ENCODE peak calls at places on chromosomes 5 and 9, in four cellular contexts. M, N, F and K are unnamed samples.

GRCh38 chr9:36815566-36816348 is 218.3 kb downstream of the PAX5 start:
- DNase-seq in M (no peak), N (no peak), F (no peak), K (no peak)

GRCh38 chr9:95190413-95190812 is 127.1 kb downstream of the FANCC start:
- DNase-seq in M (no peak), N (no peak), F (no peak), K (no peak)

GRCh38 chr5:100142607-100143006 is 392.6 kb upstream of the FAM174A start:
- DNase-seq in M (no peak), N (no peak), F (no peak), K (no peak)

GRCh38 chr9:111857555-111858211 is 38.9 kb upstream of the UGCG start:
- DNase-seq in M (peak; percentile 43), N (no peak), F (no peak), K (peak; percentile 78)

GRCh38 chr5:141496038-141496437 is 7.2 kb downstream of the PCDHGC5 start:
- DNase-seq in M (peak; percentile 72), N (no peak), F (no peak), K (no peak)

GRCh38 chr9:133619791-133620190 is 10.6 kb upstream of the FAM163B start:
- DNase-seq in M (no peak), N (no peak), F (no peak), K (no peak)

GRCh38 chr5:36528588-36528987 is 77.8 kb upstream of the SLC1A3 start:
- DNase-seq in M (no peak), N (no peak), F (no peak), K (no peak)

GRCh38 chr5:53642006-53642405 is 81.6 kb downstream of the NDUFS4 start:
- DNase-seq in M (no peak), N (no peak), F (peak; percentile 18), K (peak; percentile 37)

GRCh38 chr5:147661576-147661975 is 121.0 kb downstream of the JAKMIP2 start:
- DNase-seq in M (no peak), N (no peak), F (peak; percentile 30), K (peak; percentile 34)

GRCh38 chr5:100904259-100904822 is 1.3 kb upstream of the ST8SIA4 start:
- DNase-seq in M (no peak), N (no peak), F (no peak), K (no peak)

GRCh38 chr5:168656633-168657032 is 77.5 kb upstream of the PANK3 start:
- DNase-seq in M (no peak), N (no peak), F (peak; percentile 70), K (peak; percentile 27)
- H3K4me3 ChIP-seq in M (no peak overlapping the region), N (no peak overlapping the region), F (no peak overlapping the region), K (no peak overlapping the region)

GRCh38 chr5:78075301-78075700 is 219.2 kb downstream of the AP3B1 start:
- DNase-seq in M (no peak), N (no peak), F (no peak), K (no peak)

GRCh38 chr5:78077369-78078068 is 217.0 kb downstream of the AP3B1 start:
- DNase-seq in M (no peak), N (no peak), F (no peak), K (peak; percentile 6)

GRCh38 chr5:78076351-78076750 is 218.1 kb downstream of the AP3B1 start:
- DNase-seq in M (no peak), N (no peak), F (no peak), K (no peak)
- H3K4me3 ChIP-seq in M (no peak overlapping the region), N (no peak overlapping the region), F (no peak overlapping the region), K (no peak overlapping the region)

DNA sequence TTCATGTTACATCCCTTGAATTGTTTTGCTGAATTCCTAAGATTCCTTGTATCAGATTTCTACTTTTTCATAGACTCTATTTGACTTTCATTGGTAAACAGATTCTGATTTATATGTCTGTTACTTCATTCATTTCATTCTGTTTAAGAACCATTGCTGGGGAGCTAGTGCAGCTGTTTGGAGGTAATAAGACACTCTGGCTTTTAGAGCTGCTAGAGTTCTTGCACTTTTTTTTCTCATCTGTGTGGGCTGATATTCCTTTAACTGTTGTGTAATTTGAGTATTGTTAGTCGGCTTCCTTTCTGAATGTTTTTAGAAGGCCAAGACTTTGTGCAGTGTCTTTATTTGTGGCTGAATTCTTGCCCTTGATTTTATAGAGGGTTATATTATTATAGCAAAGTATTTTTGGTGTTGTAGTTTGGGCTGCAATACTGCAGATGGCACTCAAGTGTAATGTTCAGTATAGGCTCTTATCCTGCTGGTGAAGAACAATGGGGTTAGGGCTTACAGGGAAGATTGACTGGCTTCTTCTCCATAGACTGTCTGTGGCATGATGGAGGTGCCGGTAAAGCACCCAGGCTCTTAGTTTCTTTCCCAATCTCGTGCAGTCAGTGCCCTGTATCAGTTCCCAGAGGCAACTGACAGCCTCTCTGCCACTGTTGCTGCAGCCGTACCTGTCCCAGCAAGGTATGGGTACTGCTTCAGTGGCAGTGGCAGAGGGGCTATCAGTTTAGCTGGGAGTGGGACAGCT is 162.2 kb downstream of the OXCT1 start:
- DNase-seq in M (peak; percentile 61), N (no peak), F (peak; percentile 82), K (peak; percentile 73)
- H3K4me3 ChIP-seq in M (no peak overlapping the region), N (no peak overlapping the region), F (no peak overlapping the region), K (no peak overlapping the region)

GRCh38 chr5:177501874-177502678 is 4.7 kb upstream of the PDLIM7 start:
- DNase-seq in M (no peak), N (no peak), F (no peak), K (no peak)
- H3K4me3 ChIP-seq in M (no peak overlapping the region), N (no peak overlapping the region), F (no peak overlapping the region), K (no peak overlapping the region)

DNA sequence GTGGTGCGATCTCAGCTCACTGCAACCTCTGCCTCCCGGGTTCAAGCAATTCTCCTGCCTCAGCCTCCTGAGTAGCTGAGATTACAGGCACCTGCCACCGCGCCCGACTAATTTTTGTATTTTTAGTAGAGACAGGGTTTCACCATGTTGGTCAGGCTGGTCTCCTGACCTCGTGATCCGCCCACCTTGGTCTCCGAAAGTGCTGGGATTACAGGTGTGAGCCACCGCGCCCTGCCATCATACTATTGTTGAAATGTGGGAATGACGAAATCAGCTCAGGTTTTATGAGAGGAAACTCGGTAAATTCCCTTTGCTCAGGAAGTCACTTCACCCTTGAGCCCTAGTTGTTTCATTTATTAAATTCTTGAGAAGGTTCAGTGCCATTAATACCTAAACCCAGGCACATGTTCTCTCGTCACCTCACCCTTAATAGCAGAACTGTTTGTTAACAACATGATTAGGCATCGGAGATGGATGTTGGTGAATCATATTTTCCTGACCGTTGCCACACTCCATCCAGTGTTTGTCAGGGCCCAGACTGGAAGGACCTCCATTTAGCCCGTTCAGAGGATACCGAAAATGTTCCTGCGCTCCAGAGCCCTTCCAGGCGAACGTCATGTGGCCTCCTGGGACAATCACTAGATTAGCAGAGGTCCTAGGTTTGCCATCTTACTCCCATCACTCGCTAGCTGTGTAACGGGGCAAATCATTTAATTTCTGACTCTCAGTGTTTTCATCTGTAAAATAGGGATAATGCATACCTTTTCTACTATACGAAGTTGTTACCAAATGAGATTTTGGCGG is 20.0 kb upstream of the CREBRF start:
- DNase-seq in M (no peak), N (no peak), F (no peak), K (peak; percentile 41)
- H3K4me3 ChIP-seq in M (no peak overlapping the region), N (no peak overlapping the region), F (no peak overlapping the region), K (no peak overlapping the region)

DNA sequence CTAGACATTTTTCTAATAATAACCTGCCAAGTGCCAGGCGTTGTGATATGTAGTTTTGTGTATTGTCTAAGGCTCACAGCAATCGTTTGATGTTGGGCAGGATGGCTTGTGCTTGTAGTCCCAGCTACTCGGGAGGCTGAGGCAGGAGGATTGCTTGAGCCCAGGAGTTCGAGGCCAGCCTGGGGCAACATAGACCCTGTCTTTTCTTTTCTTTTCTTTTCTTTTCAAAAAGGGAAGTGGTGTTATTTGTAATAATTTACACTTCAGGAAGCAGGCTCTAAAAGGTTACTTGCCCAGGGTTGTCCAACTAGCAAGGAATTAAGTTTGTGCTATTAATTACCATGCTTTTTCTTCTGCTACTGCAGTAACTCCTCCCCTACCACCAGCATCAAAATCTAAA is 3.2 kb downstream of the ZNF131 start:
- DNase-seq in M (no peak), N (no peak), F (no peak), K (no peak)
- H3K4me3 ChIP-seq in M (no peak overlapping the region), N (no peak overlapping the region), F (no peak overlapping the region), K (no peak overlapping the region)

GRCh38 chr5:174433098-174433497 is 291.3 kb upstream of the MSX2 start:
- DNase-seq in M (no peak), N (no peak), F (no peak), K (no peak)

GRCh38 chr5:174431504-174431903 is 292.9 kb upstream of the MSX2 start:
- DNase-seq in M (no peak), N (no peak), F (no peak), K (no peak)

GRCh38 chr5:174430940-174431339 is 293.4 kb upstream of the MSX2 start:
- DNase-seq in M (no peak), N (no peak), F (no peak), K (no peak)

GRCh38 chr5:174436805-174437204 is 287.6 kb upstream of the MSX2 start:
- DNase-seq in M (no peak), N (no peak), F (no peak), K (no peak)
- H3K4me3 ChIP-seq in M (no peak overlapping the region), N (no peak overlapping the region), F (no peak overlapping the region), K (no peak overlapping the region)